ENCODE peak calls at places on chromosomes 1 and 21, in six cellular contexts. One of them, this sample, is unnamed.

GRCh38 chr21:40053007-40053406 is 185.8 kb downstream of the PCP4 start:
- DNase-seq in epithelial cell of esophagus: no peak
- DNase-seq in CMK: no peak
- DNase-seq in MG63: peak
- DNase-seq in CD8-positive, alpha-beta memory T cell: no peak
- DNase-seq in GM04504: no peak
- DNase-seq in this sample: no peak

GRCh38 chr1:110617116-110617515 is 11.0 kb upstream of the KCNA2 start:
- DNase-seq in epithelial cell of esophagus: no peak
- DNase-seq in CMK: no peak
- DNase-seq in MG63: no peak
- DNase-seq in CD8-positive, alpha-beta memory T cell: no peak
- DNase-seq in GM04504: no peak
- DNase-seq in this sample: no peak

GRCh38 chr21:45992311-45993209 is 11.0 kb downstream of the COL6A1 start:
- DNase-seq in epithelial cell of esophagus: no peak
- DNase-seq in CMK: no peak
- DNase-seq in MG63: peak
- DNase-seq in CD8-positive, alpha-beta memory T cell: peak
- DNase-seq in GM04504: no peak
- DNase-seq in this sample: no peak

GRCh38 chr1:244361764-244362473 is 89.8 kb downstream of the ADSS2 start:
- DNase-seq in epithelial cell of esophagus: peak
- DNase-seq in CMK: no peak
- DNase-seq in MG63: peak
- DNase-seq in CD8-positive, alpha-beta memory T cell: no peak
- DNase-seq in GM04504: no peak
- DNase-seq in this sample: no peak

GRCh38 chr1:19582318-19582717 is 61.8 kb upstream of the NBL1 start:
- DNase-seq in epithelial cell of esophagus: peak
- DNase-seq in CMK: peak
- DNase-seq in MG63: no peak
- DNase-seq in CD8-positive, alpha-beta memory T cell: peak
- DNase-seq in GM04504: no peak
- DNase-seq in this sample: no peak

GRCh38 chr1:37477198-37477931 is 3.0 kb downstream of the ZC3H12A start:
- DNase-seq in epithelial cell of esophagus: peak
- DNase-seq in CMK: peak
- DNase-seq in MG63: peak
- DNase-seq in CD8-positive, alpha-beta memory T cell: peak
- DNase-seq in GM04504: no peak
- DNase-seq in this sample: peak

GRCh38 chr1:196774195-196774594 is 445 bp upstream of the CFHR3 start:
- DNase-seq in epithelial cell of esophagus: no peak
- DNase-seq in CMK: no peak
- DNase-seq in MG63: no peak
- DNase-seq in CD8-positive, alpha-beta memory T cell: no peak
- DNase-seq in GM04504: no peak
- DNase-seq in this sample: no peak

GRCh38 chr1:177710973-177711372 is 258.9 kb downstream of the SEC16B start:
- DNase-seq in epithelial cell of esophagus: no peak
- DNase-seq in CMK: no peak
- DNase-seq in MG63: no peak
- DNase-seq in CD8-positive, alpha-beta memory T cell: no peak
- DNase-seq in GM04504: no peak
- DNase-seq in this sample: no peak